ENCODE peak calls at places on chromosomes 2 and 18, in four cellular contexts. F is mucosa of descending colon, P is GM23338, O is cardiac muscle cell. I is an unnamed sample.

GRCh38 chr2:227248876-227249275 is 76.2 kb upstream of the MFF start:
- DNase-seq in F (no peak), P (no peak), O (no peak), I (no peak)

GRCh38 chr2:101380376-101380775 is 6.9 kb downstream of the CREG2 start:
- DNase-seq in F (peak; percentile 13), P (no peak), O (no peak), I (peak; percentile 55)

GRCh38 chr2:230658877-230659652 is 53.6 kb upstream of the CAB39 start:
- DNase-seq in F (no peak), P (no peak), O (no peak), I (no peak)

GRCh38 chr2:23053580-23053979 is 331.4 kb upstream of the KLHL29 start:
- DNase-seq in F (no peak), P (no peak), O (no peak), I (no peak)

GRCh38 chr2:198901894-198902293 is 555.8 kb downstream of the SATB2 start:
- DNase-seq in F (no peak), P (peak; percentile 13), O (no peak), I (no peak)

GRCh38 chr2:50546790-50547189 is 485.1 kb downstream of the NRXN1 start:
- DNase-seq in F (no peak), P (no peak), O (no peak), I (no peak)

GRCh38 chr2:218569661-218570500 is 1.2 kb downstream of the CNOT9 start:
- DNase-seq in F (peak; percentile 27), P (peak; percentile 18), O (peak; percentile 2), I (peak; percentile 82)

GRCh38 chr2:233201271-233202013 is 50.0 kb upstream of the ATG16L1 start:
- DNase-seq in F (no peak), P (no peak), O (no peak), I (no peak)

GRCh38 chr18:7902399-7902839 is 335.3 kb downstream of the PTPRM start:
- DNase-seq in F (peak; percentile 23), P (peak; percentile 11), O (no peak), I (peak; percentile 94)

GRCh38 chr18:22914633-22915032 is 18.5 kb upstream of the RBBP8 start:
- DNase-seq in F (no peak), P (peak; percentile 60), O (no peak), I (no peak)

GRCh38 chr2:18516112-18516511 is 44.3 kb downstream of the RDH14 start:
- DNase-seq in F (no peak), P (peak; percentile 60), O (peak; percentile 39), I (peak; percentile 91)

GRCh38 chr2:20617081-20617575 is 33.8 kb downstream of the HS1BP3 start:
- DNase-seq in F (peak; percentile 54), P (peak; percentile 51), O (peak; percentile 66), I (peak; percentile 54)

GRCh38 chr2:167381349-167381748 is 493.1 kb downstream of the XIRP2 start:
- DNase-seq in F (no peak), P (peak; percentile 66), O (peak; percentile 3), I (peak; percentile 25)

GRCh38 chr2:144830543-144830942 is 310.6 kb upstream of the ZEB2 start:
- DNase-seq in F (no peak), P (no peak), O (no peak), I (peak; percentile 12)

GRCh38 chr2:113974727-113975126 is 84.8 kb downstream of the ACTR3 start:
- DNase-seq in F (no peak), P (no peak), O (no peak), I (no peak)

GRCh38 chr2:8750221-8750620 is 68.4 kb downstream of the ID2 start:
- DNase-seq in F (no peak), P (no peak), O (no peak), I (peak; percentile 6)
- H3K4me3 ChIP-seq in F (no peak overlapping the region), P (no peak overlapping the region), O (no peak overlapping the region), I (no peak overlapping the region)

GRCh38 chr18:449374-449773 is 51.1 kb downstream of the COLEC12 start:
- DNase-seq in F (no peak), P (peak; percentile 47), O (peak; percentile 81), I (peak; percentile 55)
- TF ChIP-seq CTCF in F (no peak), P (no peak), O (no peak), I (no peak)

GRCh38 chr18:37525302-37525585 is 40.4 kb downstream of the CELF4 start:
- DNase-seq in F (no peak), P (no peak), O (no peak), I (no peak)

GRCh38 chr18:37521500-37522465 is 43.8 kb downstream of the CELF4 start:
- DNase-seq in F (no peak), P (no peak), O (no peak), I (no peak)

GRCh38 chr18:37524139-37524538 is 41.5 kb downstream of the CELF4 start:
- DNase-seq in F (no peak), P (no peak), O (no peak), I (no peak)

GRCh38 chr18:37520508-37520907 is 45.1 kb downstream of the CELF4 start:
- DNase-seq in F (no peak), P (no peak), O (no peak), I (no peak)

DNA sequence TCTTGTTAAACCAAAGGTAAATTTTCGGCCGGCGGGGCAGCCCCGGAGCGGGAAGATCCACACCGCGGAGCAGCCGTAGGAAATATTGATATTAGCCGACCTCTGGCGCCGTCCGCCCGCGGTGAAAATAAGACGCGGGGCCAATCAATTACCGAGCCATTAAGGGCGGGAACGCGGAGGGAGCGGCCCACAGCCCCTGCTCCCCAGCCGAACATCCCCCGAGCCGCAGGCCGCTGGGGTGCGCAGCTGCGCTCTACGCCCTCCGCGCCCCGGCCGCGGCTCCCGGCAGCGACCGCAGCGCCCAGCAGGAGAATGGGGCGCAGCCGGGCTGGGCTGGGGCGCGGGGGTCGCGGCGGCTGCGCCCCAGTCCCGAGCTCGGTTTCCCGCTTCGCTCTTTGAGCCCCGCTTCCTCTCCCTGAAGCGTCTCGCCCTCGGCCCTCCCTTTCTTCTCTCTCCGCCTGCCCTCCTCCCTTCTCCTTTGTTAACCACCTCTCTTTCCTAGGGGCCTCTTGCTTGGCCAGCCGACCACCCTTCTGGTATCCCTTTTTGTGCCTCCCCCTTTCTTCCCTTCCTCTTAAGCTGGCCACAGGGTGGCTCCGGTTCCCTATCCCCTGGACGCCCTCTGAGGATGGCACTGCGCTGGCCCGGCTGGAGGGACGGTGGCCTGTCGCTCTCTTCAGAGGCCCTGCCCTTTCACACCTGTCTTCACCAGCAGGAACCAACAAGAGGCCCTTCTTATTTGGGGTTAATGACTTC is 40.9 kb downstream of the CELF4 start:
- DNase-seq in F (no peak), P (peak; percentile 73), O (peak; percentile 45), I (no peak)
- H3K4me3 ChIP-seq in F (no peak overlapping the region), P (peak overlapping the region; percentile 65), O (peak overlapping the region; percentile 15), I (no peak overlapping the region)

DNA sequence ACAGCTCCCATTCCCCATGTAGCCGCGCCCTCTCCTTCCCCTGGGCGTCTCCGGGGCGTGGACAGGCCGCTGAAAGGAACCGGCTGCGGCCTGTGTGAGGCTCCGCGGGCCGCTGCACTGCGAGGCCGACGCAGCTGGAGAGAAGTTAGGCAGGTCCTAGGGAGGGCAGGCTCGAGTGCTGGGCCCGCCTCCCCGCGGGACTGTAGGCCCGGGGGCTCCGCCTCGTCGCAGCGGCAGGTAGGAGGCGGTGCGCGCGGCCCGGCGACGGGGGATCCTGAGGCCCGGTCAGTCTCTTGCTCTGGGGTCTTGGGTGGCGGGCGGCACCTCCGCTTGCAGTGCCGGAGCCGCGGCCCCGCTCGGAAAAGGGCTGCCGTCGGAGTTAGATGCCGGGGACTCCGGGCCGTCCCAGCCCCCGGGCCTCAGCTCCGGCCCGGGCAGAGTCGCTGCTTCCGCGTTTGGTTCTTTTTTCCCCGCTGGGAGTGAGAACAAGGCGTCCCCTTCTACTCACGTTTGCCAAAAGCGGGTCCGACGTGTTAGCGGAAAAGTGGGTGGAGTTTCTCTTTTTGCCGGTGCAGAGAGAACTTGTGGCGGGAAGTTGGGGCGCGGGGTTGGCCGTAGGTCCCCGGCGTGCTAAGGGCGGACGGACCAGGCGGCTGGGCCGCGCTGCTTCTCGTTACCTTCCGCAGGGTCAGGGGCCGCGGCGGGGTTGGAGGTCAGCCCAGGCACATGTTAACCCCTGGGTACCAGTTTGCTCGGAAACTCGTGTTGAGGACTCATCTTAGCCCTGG is at the start of gene VRK2:
- DNase-seq in F (peak; percentile 92), P (peak; percentile 96), O (peak; percentile 93), I (peak; percentile 95)
- TF ChIP-seq CTCF in F (no peak), P (no peak), O (no peak), I (no peak)

DNA sequence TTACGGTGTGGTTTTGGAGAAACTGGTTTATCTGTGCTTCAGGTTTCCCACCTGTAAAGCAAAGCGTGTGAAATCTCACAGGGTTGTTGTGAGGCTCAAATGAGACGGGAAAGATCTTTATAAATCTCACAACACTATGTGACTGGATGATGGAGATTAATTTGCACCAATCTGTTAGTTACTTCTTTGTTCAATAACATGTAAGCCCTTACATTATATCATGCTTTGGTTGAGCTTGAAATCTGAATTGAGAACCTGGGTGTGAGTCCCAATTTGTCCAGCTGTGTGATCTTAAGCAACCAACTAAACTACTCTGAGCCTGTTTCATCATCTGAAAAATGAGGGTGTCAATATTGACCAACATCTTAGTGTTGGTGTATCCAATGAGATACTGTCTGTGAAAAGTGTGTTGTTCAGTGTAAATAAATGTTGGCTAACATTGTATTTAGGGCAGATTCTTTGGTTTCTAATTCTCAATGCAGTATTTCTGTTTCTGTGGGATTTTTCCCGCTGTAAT is 741 bp upstream of the GCKR start:
- DNase-seq in F (no peak), P (no peak), O (no peak), I (no peak)
- H3K4me3 ChIP-seq in F (no peak overlapping the region), P (peak overlapping the region; percentile 98), O (no peak overlapping the region), I (no peak overlapping the region)

DNA sequence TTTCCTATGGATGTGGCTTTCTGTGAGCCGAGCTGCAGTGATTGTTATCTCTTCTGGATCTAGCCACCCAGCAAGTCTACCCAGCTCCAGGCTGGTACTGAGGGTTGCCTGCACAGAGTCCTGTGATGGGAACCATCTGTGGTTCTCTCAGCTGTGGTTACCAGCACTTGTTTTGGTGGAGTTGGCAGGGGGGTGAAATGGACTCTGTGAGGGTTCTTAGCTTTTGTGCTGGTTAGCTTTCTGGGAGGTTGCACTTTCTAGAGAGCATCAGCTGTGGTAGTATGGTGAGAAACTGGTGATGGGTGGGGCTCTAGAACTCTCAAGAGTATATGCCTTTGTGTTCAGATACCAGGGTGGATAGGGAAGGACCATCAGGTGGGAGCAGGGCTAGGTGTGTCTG is 45.4 kb upstream of the MYL1 start:
- DNase-seq in F (no peak), P (no peak), O (no peak), I (no peak)
- TF ChIP-seq CTCF in F (no peak), P (no peak), O (no peak), I (no peak)

DNA sequence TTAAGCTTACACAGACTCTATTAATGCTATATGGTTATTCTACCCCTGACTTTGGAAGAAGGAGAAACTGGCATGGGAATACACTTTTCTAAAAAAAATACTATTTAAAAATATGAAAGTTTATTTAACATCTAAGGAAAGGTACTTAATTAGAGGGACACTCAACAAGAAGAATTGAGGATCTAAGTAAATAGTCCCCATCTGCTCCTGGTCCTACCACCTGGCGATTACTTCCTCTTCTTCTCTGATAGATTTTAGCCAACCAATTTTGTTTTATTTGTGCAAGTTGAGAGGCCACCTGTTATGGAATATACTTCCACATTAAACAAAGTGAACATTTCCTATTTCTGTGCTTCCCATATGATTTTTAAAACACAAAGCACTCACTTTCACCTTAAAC is 111.7 kb downstream of the BCL2 start:
- DNase-seq in F (no peak), P (no peak), O (no peak), I (no peak)
- H3K4me3 ChIP-seq in F (no peak overlapping the region), P (no peak overlapping the region), O (no peak overlapping the region), I (no peak overlapping the region)

GRCh38 chr2:26838121-26838906 is 9.6 kb upstream of the DPYSL5 start:
- DNase-seq in F (no peak), P (peak; percentile 68), O (peak; percentile 70), I (peak; percentile 51)

GRCh38 chr2:26843041-26843440 is 4.9 kb upstream of the DPYSL5 start:
- DNase-seq in F (no peak), P (no peak), O (no peak), I (no peak)

GRCh38 chr2:26846334-26846863 is 1.5 kb upstream of the DPYSL5 start:
- DNase-seq in F (peak; percentile 71), P (peak; percentile 96), O (peak; percentile 91), I (peak; percentile 85)

GRCh38 chr2:26845021-26845420 is 2.9 kb upstream of the DPYSL5 start:
- DNase-seq in F (no peak), P (no peak), O (no peak), I (no peak)

GRCh38 chr2:26840937-26841610 is 6.9 kb upstream of the DPYSL5 start:
- DNase-seq in F (no peak), P (no peak), O (no peak), I (peak; percentile 29)
- TF ChIP-seq CTCF in F (no peak), P (peak; percentile 19), O (no peak), I (peak; percentile 39)

I was measured in choroid plexus epithelial cell.